ENCODE peak calls at places on chromosomes 7 and 10, in seven cellular contexts. X, B, V, J, R, G and Q are unnamed samples.
A peak's percentile ranks its signal among the peaks of the same experiment; 100 is the strongest.

GRCh38 chr10:67788028-67788886 is 49.7 kb downstream of the DNAJC12 start:
- DNase-seq in X (peak; percentile 41), B (peak; percentile 76), V (no peak), J (peak; percentile 97), R (peak; percentile 57), G (no peak), Q (peak; percentile 51)

GRCh38 chr10:33492914-33493313 is 158.4 kb upstream of the NRP1 start:
- DNase-seq in X (no peak), B (no peak), V (no peak), J (no peak), R (no peak), G (no peak), Q (no peak)

GRCh38 chr10:47438857-47439474 is 44.9 kb downstream of the ANXA8 start:
- DNase-seq in X (peak; percentile 21), B (peak; percentile 76), V (no peak), J (peak; percentile 84), R (no peak), G (peak; percentile 9), Q (no peak)

GRCh38 chr7:108181073-108181985 is 51.2 kb upstream of the LAMB4 start:
- DNase-seq in X (peak; percentile 65), B (no peak), V (no peak), J (peak; percentile 71), R (no peak), G (no peak), Q (no peak)

GRCh38 chr10:48607356-48608278 is 2.7 kb upstream of the ARHGAP22 start:
- DNase-seq in X (no peak), B (no peak), V (no peak), J (peak; percentile 24), R (no peak), G (no peak), Q (peak; percentile 23)

GRCh38 chr7:102304668-102305067 is 18.0 kb downstream of the SH2B2 start:
- DNase-seq in X (no peak), B (no peak), V (no peak), J (no peak), R (no peak), G (no peak), Q (no peak)

GRCh38 chr10:28632597-28632940 is 44.8 kb upstream of the BAMBI start:
- DNase-seq in X (no peak), B (no peak), V (no peak), J (no peak), R (no peak), G (no peak), Q (no peak)

GRCh38 chr7:50793115-50793946 is 10.6 kb upstream of the GRB10 start:
- DNase-seq in X (peak; percentile 44), B (peak; percentile 85), V (peak; percentile 82), J (peak; percentile 87), R (peak; percentile 76), G (no peak), Q (peak; percentile 72)

GRCh38 chr10:128846927-128847326 is 620.1 kb upstream of the MGMT start:
- DNase-seq in X (no peak), B (no peak), V (no peak), J (no peak), R (no peak), G (no peak), Q (no peak)

GRCh38 chr7:5629941-5630340 is 151.5 kb downstream of the RNF216 start:
- DNase-seq in X (no peak), B (no peak), V (peak; percentile 72), J (peak; percentile 67), R (no peak), G (peak; percentile 69), Q (no peak)

GRCh38 chr10:112362833-112363232 is 11.1 kb upstream of the ACSL5 start:
- DNase-seq in X (no peak), B (no peak), V (peak; percentile 92), J (no peak), R (peak; percentile 71), G (no peak), Q (no peak)

GRCh38 chr7:149171894-149172533 is 23.3 kb upstream of the ZNF282 start:
- DNase-seq in X (no peak), B (no peak), V (no peak), J (no peak), R (no peak), G (peak; percentile 66), Q (no peak)

GRCh38 chr10:108360187-108360586 is 1195.7 kb upstream of the SORCS1 start:
- DNase-seq in X (no peak), B (no peak), V (no peak), J (no peak), R (no peak), G (no peak), Q (no peak)

DNA sequence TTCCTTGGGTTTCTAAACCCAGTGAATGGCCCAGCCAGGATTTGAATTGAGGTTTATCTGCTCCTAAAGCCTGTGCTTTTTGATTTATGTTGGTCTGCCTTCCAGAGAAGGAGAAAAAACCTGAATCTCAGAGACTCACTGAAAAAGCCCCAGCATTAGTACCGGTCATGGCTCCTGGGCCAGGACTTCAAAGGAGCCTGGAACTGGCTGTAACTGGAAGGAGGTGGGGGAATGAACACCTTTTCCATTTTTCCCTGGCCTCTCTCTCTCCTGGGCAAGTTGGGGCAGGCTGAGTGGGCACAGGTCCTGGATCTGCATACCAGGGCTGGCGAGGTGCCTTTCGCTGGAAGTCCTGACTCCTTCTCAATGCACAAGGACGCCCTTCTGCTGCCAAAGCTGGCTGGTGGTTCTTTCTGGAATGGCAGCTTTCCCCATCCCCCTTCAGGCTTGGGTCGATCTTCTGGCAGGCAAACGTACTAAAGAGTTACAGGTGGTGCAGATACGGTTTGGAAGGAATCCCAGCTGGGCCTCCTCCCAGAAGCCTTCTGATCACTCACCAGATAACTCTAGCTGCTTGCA is 268.2 kb downstream of the PTEN start:
- DNase-seq in X (no peak), B (peak; percentile 97), V (peak; percentile 94), J (no peak), R (peak; percentile 37), G (peak; percentile 83), Q (peak; percentile 33)
- H3K36me3 ChIP-seq in X (no peaks in the 10 kb centered on the region), B (no peaks in the 10 kb centered on the region), V (no peaks in the 10 kb centered on the region), J (no peaks in the 10 kb centered on the region), R (no peaks in the 10 kb centered on the region), G (no peaks in the 10 kb centered on the region), Q (no peaks in the 10 kb centered on the region)

DNA sequence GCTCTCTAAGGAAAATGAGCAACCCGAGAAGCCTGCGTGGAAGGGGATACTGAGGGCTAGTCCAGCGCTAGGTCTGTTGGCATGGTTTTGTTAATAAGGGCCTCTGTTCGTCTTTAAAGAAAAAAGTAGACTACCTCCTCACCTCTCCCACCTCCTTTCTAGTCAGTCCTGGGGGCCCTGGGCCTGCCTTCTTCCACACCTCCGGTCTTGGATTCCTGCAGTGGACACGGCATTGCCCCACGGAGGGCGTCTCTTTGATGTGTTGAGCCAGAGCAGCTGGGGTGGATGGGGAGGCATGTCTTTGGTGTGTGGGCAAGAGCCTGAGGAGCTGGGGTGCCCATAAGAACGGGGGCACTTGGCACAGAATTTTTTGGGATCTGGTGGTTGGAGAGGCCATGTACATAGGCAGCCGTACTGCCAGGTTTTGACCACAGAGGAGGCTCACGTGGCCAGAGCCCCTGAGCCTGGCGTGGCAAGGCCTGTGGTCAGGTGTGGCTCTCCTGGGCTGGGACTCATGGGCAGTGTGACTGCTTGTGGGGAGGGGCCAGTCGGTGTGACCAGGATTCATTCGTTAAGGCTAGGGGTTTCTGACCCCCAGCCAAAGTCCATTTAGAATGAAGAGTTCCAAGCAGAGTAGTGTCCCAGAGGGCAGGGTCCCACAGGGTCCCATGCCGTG is 38.1 kb downstream of the AGAP3 start:
- DNase-seq in X (no peak), B (no peak), V (no peak), J (no peak), R (no peak), G (no peak), Q (no peak)
- H3K36me3 ChIP-seq in X (peaks cover 62% of the 10 kb centered on the region), B (no peaks in the 10 kb centered on the region), V (peaks cover 13% of the 10 kb centered on the region), J (peaks cover 32% of the 10 kb centered on the region), R (peaks cover 53% of the 10 kb centered on the region), G (peaks cover 42% of the 10 kb centered on the region), Q (peaks cover 70% of the 10 kb centered on the region)

GRCh38 chr10:72259491-72260214 is 14.1 kb upstream of the DDIT4 start:
- DNase-seq in X (no peak), B (no peak), V (no peak), J (no peak), R (no peak), G (no peak), Q (no peak)

GRCh38 chr10:72258617-72259016 is 15.1 kb upstream of the DDIT4 start:
- DNase-seq in X (no peak), B (no peak), V (no peak), J (peak; percentile 72), R (no peak), G (no peak), Q (no peak)

GRCh38 chr10:72255977-72256729 is 17.6 kb upstream of the DDIT4 start:
- DNase-seq in X (no peak), B (no peak), V (no peak), J (no peak), R (no peak), G (peak; percentile 46), Q (no peak)

GRCh38 chr10:72254891-72255568 is 18.7 kb upstream of the DDIT4 start:
- DNase-seq in X (peak; percentile 44), B (peak; percentile 96), V (peak; percentile 94), J (peak; percentile 94), R (peak; percentile 94), G (no peak), Q (peak; percentile 83)

DNA sequence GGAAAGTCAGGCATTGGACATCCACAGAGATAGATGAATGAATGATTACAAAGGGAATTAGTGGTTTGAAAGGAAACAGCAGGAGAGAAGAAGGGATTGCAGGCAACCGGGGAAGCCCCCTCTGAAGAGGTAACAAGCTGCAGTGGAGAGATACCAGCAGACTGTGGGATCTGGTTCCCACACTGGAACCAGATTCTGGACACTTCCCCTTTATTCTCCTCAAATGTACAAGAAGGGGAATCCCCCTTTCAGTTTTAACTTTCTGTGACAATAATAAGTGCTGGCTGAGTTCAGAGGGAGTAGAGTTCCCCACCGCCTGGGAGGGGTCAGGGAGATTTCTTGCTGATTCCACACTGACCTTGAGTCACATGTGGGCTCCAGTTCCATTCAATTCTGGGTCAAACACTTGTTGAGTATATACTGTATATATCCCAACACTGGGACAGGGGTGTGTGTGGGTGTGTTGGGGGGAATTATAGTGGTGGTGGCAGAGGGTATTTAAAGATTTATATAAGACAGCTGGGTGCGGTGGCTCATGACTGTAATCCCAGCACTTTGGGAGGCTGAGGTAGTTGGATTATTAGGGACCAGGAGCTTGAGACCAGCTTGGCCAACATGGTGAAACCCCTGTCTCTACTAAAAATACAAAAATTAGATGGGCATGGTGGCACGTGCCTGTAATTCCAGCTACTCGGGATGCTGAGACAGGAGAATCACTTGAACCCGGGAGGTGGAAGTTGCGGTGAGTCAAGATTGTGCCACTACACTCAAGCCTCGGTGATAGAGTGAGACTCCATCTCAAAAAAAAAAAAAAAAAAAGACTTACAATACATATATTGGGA is 16.5 kb upstream of the DDIT4 start:
- DNase-seq in X (no peak), B (no peak), V (no peak), J (no peak), R (peak; percentile 47), G (no peak), Q (no peak)
- H3K36me3 ChIP-seq in X (no peaks in the 10 kb centered on the region), B (no peaks in the 10 kb centered on the region), V (no peaks in the 10 kb centered on the region), J (no peaks in the 10 kb centered on the region), R (no peaks in the 10 kb centered on the region), G (no peaks in the 10 kb centered on the region), Q (no peaks in the 10 kb centered on the region)

DNA sequence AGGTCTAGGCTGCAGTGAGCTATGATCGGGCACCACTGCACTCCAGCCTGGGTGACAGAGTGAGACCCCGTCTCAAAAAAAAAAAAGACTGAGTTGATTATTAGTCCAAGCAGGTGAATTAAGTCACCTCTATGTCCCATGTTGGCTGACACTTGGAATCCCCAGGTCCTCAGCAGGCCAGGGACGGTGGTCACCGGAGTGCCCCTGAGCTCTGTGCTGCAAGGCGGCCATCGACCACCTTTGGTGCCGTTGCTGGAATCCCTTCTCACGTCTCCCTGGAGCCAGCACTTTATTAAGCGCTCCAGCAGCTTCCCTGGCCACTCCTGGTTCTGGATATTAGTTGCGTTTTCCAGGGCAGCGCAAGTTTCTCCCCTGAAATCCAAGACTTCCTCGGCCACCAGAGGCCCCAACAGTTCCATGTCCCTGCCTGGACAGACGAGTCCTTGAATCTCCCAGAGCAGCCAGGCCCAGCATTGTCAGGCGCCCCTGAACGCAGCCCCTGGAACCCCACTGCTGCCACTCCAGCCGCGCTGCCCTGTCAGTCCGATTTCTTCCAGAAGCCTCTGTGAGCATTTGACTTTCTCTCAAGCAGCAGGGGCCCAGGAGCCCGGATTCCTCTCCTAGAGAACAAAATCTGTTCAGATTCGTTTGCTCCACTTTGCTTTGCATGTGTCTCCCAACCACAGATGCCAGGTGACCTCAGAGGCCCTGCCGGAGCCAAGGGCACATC is 38.4 kb upstream of the FOXL3 start:
- DNase-seq in X (no peak), B (no peak), V (no peak), J (no peak), R (no peak), G (no peak), Q (no peak)
- H3K36me3 ChIP-seq in X (no peaks in the 10 kb centered on the region), B (no peaks in the 10 kb centered on the region), V (peaks cover 42% of the 10 kb centered on the region), J (no peaks in the 10 kb centered on the region), R (peaks cover 94% of the 10 kb centered on the region), G (no peaks in the 10 kb centered on the region), Q (peaks cover 5% of the 10 kb centered on the region)